ENCODE peak calls at places on chromosomes 16 and 17, in four cellular contexts. S is GM12878, F is K562, H is HepG2. Y is an unnamed sample.

GRCh38 chr16:3183445-3184139 is 4.4 kb upstream of the OR1F1 start:
- DNase-seq in S (no peak), F (no peak), H (no peak), Y (no peak)

GRCh38 chr16:50390914-50391700 is 22.3 kb upstream of the BRD7 start:
- DNase-seq in S (no peak), F (no peak), H (no peak), Y (no peak)

GRCh38 chr16:49788936-49789335 is 67.0 kb downstream of the ZNF423 start:
- DNase-seq in S (no peak), F (no peak), H (no peak), Y (no peak)

GRCh38 chr17:7440113-7440822 is 956 bp downstream of the FGF11 start:
- DNase-seq in S (no peak), F (peak; percentile 19), H (no peak), Y (peak; percentile 58)

GRCh38 chr16:22977294-22977697 is 163.3 kb downstream of the HS3ST2 start:
- DNase-seq in S (no peak), F (no peak), H (peak; percentile 39), Y (peak; percentile 16)

GRCh38 chr16:69448470-69449193 is 24.2 kb downstream of the CYB5B start:
- DNase-seq in S (no peak), F (no peak), H (no peak), Y (no peak)

GRCh38 chr17:17523001-17523713 is 27.0 kb upstream of the RASD1 start:
- DNase-seq in S (no peak), F (no peak), H (no peak), Y (no peak)

GRCh38 chr17:41338961-41339485 is 11.6 kb downstream of the KRT33A start:
- DNase-seq in S (peak; percentile 89), F (no peak), H (no peak), Y (no peak)

GRCh38 chr16:53629607-53630312 is 73.9 kb downstream of the RPGRIP1L start:
- DNase-seq in S (no peak), F (no peak), H (peak; percentile 7), Y (no peak)

GRCh38 chr16:53629151-53629550 is 74.5 kb downstream of the RPGRIP1L start:
- DNase-seq in S (no peak), F (no peak), H (no peak), Y (no peak)

GRCh38 chr16:53632526-53632925 is 71.1 kb downstream of the RPGRIP1L start:
- DNase-seq in S (no peak), F (no peak), H (no peak), Y (no peak)

GRCh38 chr16:53626816-53627215 is 76.8 kb downstream of the RPGRIP1L start:
- DNase-seq in S (no peak), F (no peak), H (no peak), Y (no peak)

DNA sequence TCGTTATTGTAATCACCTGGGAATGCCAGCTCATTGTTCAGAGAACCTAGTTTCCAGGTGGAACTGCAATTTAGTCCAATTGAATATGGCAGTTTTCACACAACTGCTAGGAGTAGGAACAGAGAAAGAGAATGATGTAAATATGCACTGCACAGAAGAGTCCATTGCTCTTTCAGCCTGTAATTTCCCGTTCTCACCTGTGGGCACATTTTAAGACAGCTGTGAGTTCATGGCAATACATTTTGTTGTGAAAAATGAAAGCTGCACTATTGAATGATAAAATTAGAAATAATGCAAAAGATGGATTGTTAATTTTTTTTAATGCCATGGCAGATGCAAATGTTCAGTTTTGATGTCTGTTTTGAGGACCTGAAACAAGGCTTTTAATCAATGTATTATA is 72.4 kb downstream of the RPGRIP1L start:
- DNase-seq in S (no peak), F (no peak), H (no peak), Y (no peak)
- TF ChIP-seq TARDBP in S (no peak), F (no peak), H (no peak), Y (no peak)

GRCh38 chr16:89248196-89249005 is 30.9 kb downstream of the ZNF778 start:
- DNase-seq in S (no peak), F (no peak), H (no peak), Y (no peak)
- TF ChIP-seq TARDBP in S (no peak), F (no peak), H (no peak), Y (no peak)

GRCh38 chr17:58447039-58447975 is 30.0 kb upstream of the RNF43 start:
- DNase-seq in S (peak; percentile 53), F (peak; percentile 74), H (peak; percentile 88), Y (peak; percentile 78)
- TF ChIP-seq TARDBP in S (no peak), F (no peak), H (peak; percentile 62), Y (no peak)

GRCh38 chr16:30570621-30571443 is 682 bp downstream of the ZNF688 start:
- DNase-seq in S (no peak), F (peak; percentile 42), H (no peak), Y (peak; percentile 51)
- TF ChIP-seq TARDBP in S (no peak), F (no peak), H (no peak), Y (no peak)

DNA sequence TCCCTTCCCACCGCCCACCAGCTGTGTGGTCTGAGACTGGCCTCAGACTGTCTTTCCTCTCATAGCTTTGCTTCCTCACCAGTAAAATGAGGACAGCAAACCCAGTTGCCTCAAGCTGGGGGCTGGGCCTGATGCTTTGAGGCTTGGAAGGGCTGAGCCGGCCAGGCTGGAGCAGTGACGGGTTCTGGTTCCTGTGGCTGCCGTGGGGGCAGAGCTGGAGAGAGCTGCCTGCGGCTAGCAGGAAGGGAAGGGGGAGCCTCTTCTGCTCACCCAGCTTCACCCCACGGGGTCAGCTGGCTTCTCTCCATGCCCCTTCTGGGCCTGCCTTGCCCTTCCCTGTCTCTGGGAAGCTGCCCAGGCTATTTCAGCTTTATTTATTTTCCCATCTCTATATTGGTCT is 23.8 kb downstream of the LASP1 start:
- DNase-seq in S (no peak), F (no peak), H (no peak), Y (no peak)
- TF ChIP-seq TARDBP in S (no peak), F (no peak), H (no peak), Y (no peak)

GRCh38 chr16:66913081-66913480 is 5.6 kb downstream of the CDH16 start:
- DNase-seq in S (no peak), F (no peak), H (no peak), Y (no peak)
- TF ChIP-seq TARDBP in S (no peak), F (no peak), H (no peak), Y (no peak)

DNA sequence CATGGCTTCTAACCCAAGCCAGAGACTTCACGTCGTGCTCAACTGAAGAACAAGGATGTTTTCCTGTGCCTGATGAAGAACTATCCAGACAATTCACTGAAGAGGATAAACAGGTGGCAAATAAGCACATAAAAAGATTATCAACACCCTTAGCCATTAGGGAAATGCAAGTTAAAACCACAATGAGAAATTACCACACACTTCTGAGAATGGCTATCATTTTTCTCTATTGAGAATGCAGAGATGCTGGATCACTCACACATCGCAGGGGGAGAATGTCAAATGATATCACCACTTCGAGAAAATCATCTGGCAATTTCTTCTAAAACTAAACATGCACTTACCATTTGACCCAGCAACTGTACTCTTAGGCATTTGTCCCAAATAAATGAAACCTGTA is 162.8 kb downstream of the IRX3 start:
- DNase-seq in S (no peak), F (no peak), H (no peak), Y (no peak)
- TF ChIP-seq TARDBP in S (no peak), F (no peak), H (no peak), Y (no peak)

DNA sequence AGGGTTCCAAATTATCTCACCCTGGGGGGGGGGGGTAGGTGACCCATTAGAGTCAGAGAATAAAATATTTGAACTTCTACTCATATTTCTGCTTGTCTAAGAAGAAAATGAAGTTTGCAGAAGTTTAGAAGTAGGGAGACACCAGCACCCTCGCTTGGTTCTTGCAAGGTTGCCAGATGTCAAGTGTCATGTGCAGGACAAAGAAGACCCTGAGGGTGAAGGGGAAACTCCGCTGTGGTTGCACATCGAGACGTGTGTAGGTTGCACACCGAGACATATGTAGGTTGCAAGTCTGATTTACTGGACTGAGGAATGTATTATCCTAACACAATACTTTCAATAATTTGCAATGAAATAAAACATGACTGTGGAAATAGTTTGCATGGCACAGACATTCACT is 42.4 kb upstream of the IRF8 start:
- DNase-seq in S (no peak), F (no peak), H (no peak), Y (no peak)
- TF ChIP-seq TARDBP in S (no peak), F (no peak), H (no peak), Y (no peak)

GRCh38 chr17:30554839-30555751 is 77.9 kb downstream of the GOSR1 start:
- DNase-seq in S (no peak), F (peak; percentile 22), H (peak; percentile 30), Y (peak; percentile 9)
- TF ChIP-seq TARDBP in S (no peak), F (no peak), H (no peak), Y (no peak)

Y was measured in HEK293T.